ENCODE peak calls at places on chromosomes 11 and 22, in eight cellular contexts. M is activated effector memory CD4-positive, alpha-beta T cell treated with anti-CD3 and anti-CD28 coated beads, Interleukin-2, amount 50 U/mL, for 16 hours; E is activated CD4-positive, alpha-beta T cell treated with anti-CD3 and anti-CD28 coated beads, Interleukin-2, amount 50 U/mL, for 1 hour; N is endodermal cell; O is WTC11; S is hippocampal formation; J is adipocyte; F is activated CD8-positive, alpha-beta T cell treated with anti-CD3 and anti-CD28 coated beads, Interleukin-2, amount 10 ng/mL, durations not matched to agents 7 days and 5 days. B is an unnamed sample.

GRCh38 chr22:43408009-43408408 is 3.8 kb upstream of the MPPED1 start:
- DNase-seq in M (no peak), E (no peak), N (no peak), O (no peak), S (no peak), J (no peak), F (no peak), B (no peak)

GRCh38 chr22:37824674-37825641 is 1.8 kb downstream of the GALR3 start:
- DNase-seq in M (no peak), E (no peak), N (peak), O (peak), S (no peak), J (peak), F (peak), B (no peak)

GRCh38 chr11:7279676-7280075 is 28.0 kb downstream of the SYT9 start:
- DNase-seq in M (no peak), E (no peak), N (no peak), O (no peak), S (no peak), J (no peak), F (no peak), B (no peak)

GRCh38 chr11:85628771-85629341 is 463 bp downstream of the TMEM126B start:
- DNase-seq in M (peak), E (no peak), N (no peak), O (no peak), S (peak), J (no peak), F (no peak), B (peak)

GRCh38 chr11:31646206-31646605 is 136.6 kb downstream of the ELP4 start:
- DNase-seq in M (no peak), E (no peak), N (no peak), O (no peak), S (no peak), J (peak), F (no peak), B (peak)

GRCh38 chr11:94325681-94326080 is 21.3 kb downstream of the IZUMO1R start:
- DNase-seq in M (peak), E (peak), N (peak), O (peak), S (no peak), J (no peak), F (peak), B (peak)

GRCh38 chr11:63762662-63763505 is 5.7 kb downstream of the ZFTA start:
- DNase-seq in M (no peak), E (no peak), N (peak), O (peak), S (no peak), J (no peak), F (no peak), B (no peak)

GRCh38 chr22:41917375-41917905 is 2.6 kb upstream of the SHISA8 start:
- DNase-seq in M (no peak), E (no peak), N (no peak), O (no peak), S (no peak), J (no peak), F (no peak), B (no peak)

GRCh38 chr11:29957406-29957805 is 59.4 kb downstream of the KCNA4 start:
- DNase-seq in M (no peak), E (no peak), N (peak), O (no peak), S (no peak), J (no peak), F (no peak), B (no peak)

GRCh38 chr11:88308576-88308975 is 29.0 kb downstream of the CTSC start:
- DNase-seq in M (no peak), E (no peak), N (peak), O (peak), S (no peak), J (no peak), F (no peak), B (no peak)

GRCh38 chr11:64271339-64272132 is 12.9 kb downstream of the BAD start:
- DNase-seq in M (peak), E (peak), N (peak), O (peak), S (peak), J (peak), F (peak), B (peak)

GRCh38 chr22:42993651-42994275 is 21.2 kb downstream of the PACSIN2 start:
- DNase-seq in M (no peak), E (no peak), N (no peak), O (no peak), S (no peak), J (peak), F (no peak), B (no peak)

GRCh38 chr22:38309614-38310517 is 7.4 kb downstream of the CSNK1E start:
- DNase-seq in M (no peak), E (no peak), N (no peak), O (no peak), S (no peak), J (no peak), F (no peak), B (no peak)

GRCh38 chr11:96306600-96306932 is 36.4 kb downstream of the MAML2 start:
- DNase-seq in M (no peak), E (no peak), N (no peak), O (no peak), S (no peak), J (no peak), F (no peak), B (no peak)

GRCh38 chr22:36577019-36577418 is 48.1 kb upstream of the EIF3D start:
- DNase-seq in M (no peak), E (no peak), N (peak), O (no peak), S (no peak), J (peak), F (no peak), B (peak)

GRCh38 chr22:32987081-32987631 is 71.0 kb downstream of the SYN3 start:
- DNase-seq in M (no peak), E (no peak), N (peak), O (peak), S (no peak), J (peak), F (no peak), B (peak)

GRCh38 chr22:27462190-27462589 is 339.4 kb downstream of the MN1 start:
- DNase-seq in M (no peak), E (no peak), N (no peak), O (no peak), S (peak), J (no peak), F (no peak), B (no peak)

GRCh38 chr11:68977781-68978625 is 2.8 kb downstream of the MRGPRD start:
- DNase-seq in M (peak), E (no peak), N (peak), O (peak), S (no peak), J (no peak), F (no peak), B (no peak)

GRCh38 chr11:113991170-113991569 is 16.3 kb downstream of the HTR3A start:
- DNase-seq in M (no peak), E (no peak), N (peak), O (peak), S (no peak), J (peak), F (peak), B (no peak)

GRCh38 chr11:1108246-1108900 is 33.7 kb downstream of the MUC2 start:
- DNase-seq in M (no peak), E (no peak), N (no peak), O (no peak), S (no peak), J (no peak), F (no peak), B (no peak)

GRCh38 chr11:57288771-57289579 is 35.8 kb downstream of the TNKS1BP1 start:
- DNase-seq in M (no peak), E (no peak), N (no peak), O (no peak), S (no peak), J (peak), F (no peak), B (peak)

GRCh38 chr11:78231962-78232459 is 43.3 kb downstream of the USP35 start:
- DNase-seq in M (no peak), E (no peak), N (no peak), O (no peak), S (no peak), J (peak), F (no peak), B (peak)

GRCh38 chr22:50282361-50283144 is 12.4 kb upstream of the MAPK11 start:
- DNase-seq in M (no peak), E (no peak), N (no peak), O (no peak), S (no peak), J (peak), F (no peak), B (peak)

GRCh38 chr11:65362320-65362931 is 7.9 kb downstream of the TIGD3 start:
- DNase-seq in M (no peak), E (no peak), N (no peak), O (no peak), S (no peak), J (no peak), F (no peak), B (no peak)

GRCh38 chr11:17719028-17719939 is at the start of gene MYOD1:
- DNase-seq in M (no peak), E (no peak), N (peak), O (peak), S (no peak), J (no peak), F (no peak), B (no peak)

GRCh38 chr11:115226556-115226955 is 277.7 kb downstream of the CADM1 start:
- DNase-seq in M (no peak), E (no peak), N (peak), O (peak), S (no peak), J (peak), F (no peak), B (peak)

GRCh38 chr22:18048441-18048898 is 24.1 kb upstream of the MICAL3 start:
- DNase-seq in M (no peak), E (no peak), N (no peak), O (no peak), S (no peak), J (peak), F (no peak), B (no peak)

GRCh38 chr11:81033779-81034550 is 1593.1 kb upstream of the TENM4 start:
- DNase-seq in M (no peak), E (no peak), N (no peak), O (no peak), S (no peak), J (no peak), F (no peak), B (no peak)

B was measured in HT1080.